ENCODE peak calls at places on chromosome 22, in ten cellular contexts. J is stimulated activated naive B cell treated with anti-CD40 and anti-IgM and Interleukin-4, amounts not matched to agents 10 μg/mL and 1 μg/mL and 100 μg/mL, for 72 hours; D is fibroblast of pulmonary artery; Y is dermis blood vessel endothelial cell; I is GM12878; V is non-pigmented ciliary epithelial cell; E is activated B cell treated with CpG ODN at 0.5 μM for 24 hours; P is NCI-H345; K is NCI-H2171 treated with DMSO at 0.1 percent for 48 hours; A is GM04504. Q is an unnamed sample.

GRCh38 chr22:39443416-39443815 is 13.4 kb upstream of the MGAT3 start:
- DNase-seq in A (no peak), V (no peak), D (no peak), J (no peak), Y (no peak), P (no peak), K (no peak), E (no peak), I (no peak), Q (no peak)

GRCh38 chr22:22941831-22942510 is 54.4 kb downstream of the IGLL5 start:
- DNase-seq in E (peak; percentile 16), D (no peak), P (no peak), K (no peak), A (no peak), V (no peak), I (no peak), J (peak; percentile 2), Y (no peak), Q (no peak)

GRCh38 chr22:37752189-37753061 is 55.3 kb upstream of the GCAT start:
- DNase-seq in I (no peak), V (peak; percentile 58), D (peak; percentile 97), J (no peak), P (no peak), A (peak; percentile 97), K (peak; percentile 63), Y (peak; percentile 83), E (no peak), Q (peak; percentile 84)

GRCh38 chr22:41619979-41620645 is 731 bp downstream of the DESI1 start:
- DNase-seq in D (no peak), E (peak; percentile 39), P (peak; percentile 17), I (no peak), V (no peak), J (peak; percentile 28), A (no peak), K (peak; percentile 66), Y (peak; percentile 37), Q (peak; percentile 62)

GRCh38 chr22:36881504-36882245 is 20.9 kb downstream of the NCF4 start:
- DNase-seq in J (no peak), K (no peak), D (peak; percentile 8), E (no peak), V (no peak), I (no peak), P (no peak), A (no peak), Y (no peak), Q (no peak)

GRCh38 chr22:20634560-20635226 is 127.3 kb downstream of the MED15 start:
- DNase-seq in I (no peak), D (no peak), Y (no peak), J (no peak), K (no peak), V (no peak), P (no peak), E (no peak), A (no peak), Q (no peak)

GRCh38 chr22:20437253-20438065 is at the start of gene SCARF2:
- DNase-seq in J (no peak), K (no peak), E (no peak), P (no peak), A (peak; percentile 50), V (no peak), Y (peak; percentile 52), I (no peak), D (peak; percentile 62), Q (no peak)

GRCh38 chr22:49258107-49259010 is 569.3 kb downstream of the BRD1 start:
- DNase-seq in Y (no peak), J (no peak), P (no peak), K (no peak), D (no peak), E (no peak), I (no peak), A (no peak), V (no peak), Q (no peak)

GRCh38 chr22:26660961-26661578 is 3.7 kb downstream of the MIAT start:
- DNase-seq in D (no peak), K (peak; percentile 93), J (no peak), A (no peak), Y (no peak), P (peak; percentile 72), E (no peak), I (no peak), V (no peak), Q (no peak)

GRCh38 chr22:46028069-46028991 is 51.4 kb upstream of the WNT7B start:
- DNase-seq in A (no peak), P (no peak), E (no peak), K (no peak), J (no peak), Y (no peak), D (no peak), V (no peak), I (no peak), Q (no peak)

GRCh38 chr22:30424471-30425326 is 869 bp upstream of the MTFP1 start:
- DNase-seq in E (no peak), I (no peak), A (no peak), J (no peak), Y (peak; percentile 43), V (no peak), P (no peak), K (peak; percentile 55), D (no peak), Q (no peak)

GRCh38 chr22:18024956-18025720 is 777 bp upstream of the MICAL3 start:
- DNase-seq in P (no peak), Y (no peak), J (no peak), I (no peak), E (no peak), K (no peak), A (no peak), D (no peak), V (no peak), Q (no peak)

GRCh38 chr22:36673821-36674220 is 29.7 kb downstream of the CACNG2 start:
- DNase-seq in J (no peak), P (no peak), A (no peak), I (no peak), E (no peak), V (no peak), D (no peak), K (no peak), Y (no peak), Q (no peak)

GRCh38 chr22:25334091-25334490 is 114.7 kb downstream of the CRYBB2 start:
- DNase-seq in E (peak; percentile 39), I (peak; percentile 0), P (peak; percentile 1), K (no peak), Y (peak; percentile 78), D (peak; percentile 40), V (no peak), A (no peak), J (peak; percentile 3), Q (no peak)

GRCh38 chr22:34866501-34867171 is 199.3 kb upstream of the ISX start:
- DNase-seq in D (no peak), K (no peak), I (no peak), Y (no peak), E (no peak), J (no peak), V (no peak), A (no peak), P (no peak), Q (no peak)

GRCh38 chr22:45262931-45263789 is 21.6 kb upstream of the UPK3A start:
- DNase-seq in V (no peak), K (peak; percentile 90), A (no peak), Y (no peak), D (no peak), P (peak; percentile 11), E (peak; percentile 78), I (peak; percentile 71), J (peak; percentile 90), Q (no peak)

GRCh38 chr22:50157976-50158375 is 12.6 kb upstream of the PANX2 start:
- DNase-seq in J (no peak), D (no peak), P (no peak), I (no peak), V (no peak), Y (no peak), A (no peak), E (no peak), K (peak; percentile 80), Q (no peak)

GRCh38 chr22:21755855-21756284 is 20.3 kb upstream of the YPEL1 start:
- DNase-seq in Y (peak; percentile 64), V (peak; percentile 65), K (no peak), D (peak; percentile 64), P (no peak), J (peak; percentile 68), A (no peak), E (no peak), I (peak; percentile 57), Q (no peak)

GRCh38 chr22:28607710-28608109 is 71.9 kb downstream of the TTC28 start:
- DNase-seq in V (no peak), A (no peak), D (no peak), Y (no peak), K (no peak), J (no peak), P (no peak), E (no peak), I (no peak), Q (no peak)

GRCh38 chr22:46079861-46080821 is 70.2 kb upstream of the PPARA start:
- DNase-seq in P (no peak), K (no peak), J (no peak), D (no peak), V (no peak), A (peak; percentile 89), I (no peak), E (no peak), Y (peak; percentile 83), Q (peak; percentile 9)

GRCh38 chr22:28297504-28297903 is 378.4 kb upstream of the PITPNB start:
- DNase-seq in D (no peak), P (no peak), E (no peak), A (no peak), J (no peak), V (no peak), K (no peak), Y (no peak), I (no peak), Q (no peak)

GRCh38 chr22:39923689-39924088 is 22.8 kb downstream of the GRAP2 start:
- DNase-seq in K (no peak), I (no peak), E (no peak), V (no peak), J (no peak), D (no peak), P (no peak), A (no peak), Y (no peak), Q (no peak)

GRCh38 chr22:44341431-44342346 is 28.9 kb upstream of the SHISAL1 start:
- DNase-seq in K (peak; percentile 18), D (peak; percentile 60), E (no peak), J (no peak), A (no peak), V (no peak), P (no peak), I (no peak), Y (no peak), Q (peak; percentile 77)

Q was measured in Caco-2.